ENCODE peak calls at places on chromosomes 13 and 19, in seven cellular contexts. One of them, this sample, is unnamed.

GRCh38 chr13:65677906-65678305 is 1552.2 kb downstream of the PCDH9 start:
- DNase-seq in breast epithelium: no peak
- DNase-seq in tibial nerve: no peak
- DNase-seq in body of pancreas: no peak
- DNase-seq in heart left ventricle: no peak
- DNase-seq in HepG2: no peak
- DNase-seq in ovary: no peak
- DNase-seq in this sample: no peak

GRCh38 chr13:53090507-53090906 is 61.9 kb downstream of the OLFM4 start:
- DNase-seq in breast epithelium: no peak
- DNase-seq in tibial nerve: no peak
- DNase-seq in body of pancreas: no peak
- DNase-seq in heart left ventricle: no peak
- DNase-seq in HepG2: no peak
- DNase-seq in ovary: no peak
- DNase-seq in this sample: no peak

GRCh38 chr13:76656496-76656895 is 229.7 kb downstream of the KCTD12 start:
- DNase-seq in breast epithelium: no peak
- DNase-seq in tibial nerve: no peak
- DNase-seq in body of pancreas: no peak
- DNase-seq in heart left ventricle: no peak
- DNase-seq in HepG2: no peak
- DNase-seq in ovary: no peak
- DNase-seq in this sample: no peak

GRCh38 chr13:112333756-112334543 is 42.2 kb upstream of the SPACA7 start:
- DNase-seq in breast epithelium: no peak
- DNase-seq in tibial nerve: no peak
- DNase-seq in body of pancreas: no peak
- DNase-seq in heart left ventricle: no peak
- DNase-seq in HepG2: no peak
- DNase-seq in ovary: no peak
- DNase-seq in this sample: no peak

GRCh38 chr19:49853852-49854849 is 3.2 kb downstream of the PTOV1 start:
- DNase-seq in breast epithelium: no peak
- DNase-seq in tibial nerve: no peak
- DNase-seq in body of pancreas: no peak
- DNase-seq in heart left ventricle: no peak
- DNase-seq in HepG2: no peak
- DNase-seq in ovary: no peak
- DNase-seq in this sample: no peak

GRCh38 chr19:18558202-18558555 is 509 bp downstream of the KXD1 start:
- DNase-seq in breast epithelium: no peak
- DNase-seq in tibial nerve: no peak
- DNase-seq in body of pancreas: no peak
- DNase-seq in heart left ventricle: no peak
- DNase-seq in HepG2: no peak
- DNase-seq in ovary: no peak
- DNase-seq in this sample: no peak

GRCh38 chr19:41302624-41303351 is 7.2 kb upstream of the CCDC97 start:
- DNase-seq in breast epithelium: no peak
- DNase-seq in tibial nerve: no peak
- DNase-seq in body of pancreas: no peak
- DNase-seq in heart left ventricle: no peak
- DNase-seq in HepG2: no peak
- DNase-seq in ovary: no peak
- DNase-seq in this sample: no peak

GRCh38 chr19:27679905-27680304 is 1533.0 kb downstream of the UQCRFS1 start:
- DNase-seq in breast epithelium: no peak
- DNase-seq in tibial nerve: no peak
- DNase-seq in body of pancreas: no peak
- DNase-seq in heart left ventricle: no peak
- DNase-seq in HepG2: no peak
- DNase-seq in ovary: no peak
- DNase-seq in this sample: no peak

GRCh38 chr19:46022431-46023310 is at the start of gene PGLYRP1:
- DNase-seq in breast epithelium: no peak
- DNase-seq in tibial nerve: no peak
- DNase-seq in body of pancreas: no peak
- DNase-seq in heart left ventricle: no peak
- DNase-seq in HepG2: no peak
- DNase-seq in ovary: no peak
- DNase-seq in this sample: no peak

GRCh38 chr19:18802354-18802753 is 11.2 kb upstream of the COMP start:
- DNase-seq in breast epithelium: no peak
- DNase-seq in tibial nerve: no peak
- DNase-seq in body of pancreas: no peak
- DNase-seq in heart left ventricle: no peak
- DNase-seq in HepG2: peak; percentile 50
- DNase-seq in ovary: no peak
- DNase-seq in this sample: no peak

GRCh38 chr19:52945652-52946321 is 16.9 kb downstream of the ZNF816 start:
- DNase-seq in breast epithelium: no peak
- DNase-seq in tibial nerve: no peak
- DNase-seq in body of pancreas: no peak
- DNase-seq in heart left ventricle: no peak
- DNase-seq in HepG2: no peak
- DNase-seq in ovary: no peak
- DNase-seq in this sample: no peak

GRCh38 chr13:113781571-113781970 is 22.5 kb downstream of the TMEM255B start:
- DNase-seq in breast epithelium: no peak
- DNase-seq in tibial nerve: no peak
- DNase-seq in body of pancreas: no peak
- DNase-seq in heart left ventricle: no peak
- DNase-seq in HepG2: no peak
- DNase-seq in ovary: no peak
- DNase-seq in this sample: no peak

GRCh38 chr19:28862238-28862637 is 350.7 kb downstream of the UQCRFS1 start:
- DNase-seq in breast epithelium: no peak
- DNase-seq in tibial nerve: no peak
- DNase-seq in body of pancreas: no peak
- DNase-seq in heart left ventricle: no peak
- DNase-seq in HepG2: no peak
- DNase-seq in ovary: no peak
- DNase-seq in this sample: no peak

GRCh38 chr13:111623743-111624505 is 303.5 kb downstream of the TEX29 start:
- DNase-seq in breast epithelium: no peak
- DNase-seq in tibial nerve: no peak
- DNase-seq in body of pancreas: no peak
- DNase-seq in heart left ventricle: no peak
- DNase-seq in HepG2: no peak
- DNase-seq in ovary: no peak
- DNase-seq in this sample: no peak

GRCh38 chr19:10712754-10713153 is 5.1 kb upstream of the DNM2 start:
- DNase-seq in breast epithelium: no peak
- DNase-seq in tibial nerve: no peak
- DNase-seq in body of pancreas: no peak
- DNase-seq in heart left ventricle: no peak
- DNase-seq in HepG2: no peak
- DNase-seq in ovary: no peak
- DNase-seq in this sample: no peak

GRCh38 chr19:48741222-48741999 is 1.0 kb upstream of the RASIP1 start:
- DNase-seq in breast epithelium: no peak
- DNase-seq in tibial nerve: no peak
- DNase-seq in body of pancreas: peak; percentile 65
- DNase-seq in heart left ventricle: peak; percentile 65
- DNase-seq in HepG2: no peak
- DNase-seq in ovary: peak; percentile 60
- DNase-seq in this sample: peak; percentile 60

GRCh38 chr13:44930907-44931676 is 58.2 kb downstream of the NUFIP1 start:
- DNase-seq in breast epithelium: no peak
- DNase-seq in tibial nerve: no peak
- DNase-seq in body of pancreas: no peak
- DNase-seq in heart left ventricle: no peak
- DNase-seq in HepG2: no peak
- DNase-seq in ovary: no peak
- DNase-seq in this sample: no peak

GRCh38 chr13:44927953-44928352 is 61.3 kb downstream of the NUFIP1 start:
- DNase-seq in breast epithelium: no peak
- DNase-seq in tibial nerve: no peak
- DNase-seq in body of pancreas: no peak
- DNase-seq in heart left ventricle: no peak
- DNase-seq in HepG2: no peak
- DNase-seq in ovary: no peak
- DNase-seq in this sample: no peak

GRCh38 chr13:44932171-44932849 is 57.0 kb downstream of the NUFIP1 start:
- DNase-seq in breast epithelium: no peak
- DNase-seq in tibial nerve: no peak
- DNase-seq in body of pancreas: no peak
- DNase-seq in heart left ventricle: no peak
- DNase-seq in HepG2: no peak
- DNase-seq in ovary: no peak
- DNase-seq in this sample: no peak

GRCh38 chr13:44930280-44930679 is 59.0 kb downstream of the NUFIP1 start:
- DNase-seq in breast epithelium: no peak
- DNase-seq in tibial nerve: no peak
- DNase-seq in body of pancreas: no peak
- DNase-seq in heart left ventricle: no peak
- DNase-seq in HepG2: no peak
- DNase-seq in ovary: no peak
- DNase-seq in this sample: no peak

GRCh38 chr13:44929691-44930090 is 59.6 kb downstream of the NUFIP1 start:
- DNase-seq in breast epithelium: no peak
- DNase-seq in tibial nerve: no peak
- DNase-seq in body of pancreas: no peak
- DNase-seq in heart left ventricle: no peak
- DNase-seq in HepG2: no peak
- DNase-seq in ovary: no peak
- DNase-seq in this sample: no peak
- H3K4me1 ChIP-seq in breast epithelium: no peaks in the 10 kb centered on the region
- H3K4me1 ChIP-seq in tibial nerve: no peaks in the 10 kb centered on the region
- H3K4me1 ChIP-seq in body of pancreas: no peaks in the 10 kb centered on the region
- H3K4me1 ChIP-seq in heart left ventricle: peaks cover 40% of the 10 kb centered on the region
- H3K4me1 ChIP-seq in HepG2: no peaks in the 10 kb centered on the region
- H3K4me1 ChIP-seq in ovary: peaks cover 4% of the 10 kb centered on the region
- H3K4me1 ChIP-seq in this sample: no peaks in the 10 kb centered on the region

GRCh38 chr19:17292301-17293074 is 10.7 kb downstream of the ABHD8 start:
- DNase-seq in breast epithelium: no peak
- DNase-seq in tibial nerve: peak; percentile 48
- DNase-seq in body of pancreas: no peak
- DNase-seq in heart left ventricle: peak; percentile 74
- DNase-seq in HepG2: peak; percentile 51
- DNase-seq in ovary: peak; percentile 86
- DNase-seq in this sample: peak; percentile 66
- TF ChIP-seq POLR2A in breast epithelium: no peak
- TF ChIP-seq POLR2A in tibial nerve: no peak
- TF ChIP-seq POLR2A in body of pancreas: peak; percentile 23
- TF ChIP-seq POLR2A in heart left ventricle: no peak
- TF ChIP-seq POLR2A in HepG2: no peak
- TF ChIP-seq POLR2A in ovary: no peak
- TF ChIP-seq POLR2A in this sample: no peak

DNA sequence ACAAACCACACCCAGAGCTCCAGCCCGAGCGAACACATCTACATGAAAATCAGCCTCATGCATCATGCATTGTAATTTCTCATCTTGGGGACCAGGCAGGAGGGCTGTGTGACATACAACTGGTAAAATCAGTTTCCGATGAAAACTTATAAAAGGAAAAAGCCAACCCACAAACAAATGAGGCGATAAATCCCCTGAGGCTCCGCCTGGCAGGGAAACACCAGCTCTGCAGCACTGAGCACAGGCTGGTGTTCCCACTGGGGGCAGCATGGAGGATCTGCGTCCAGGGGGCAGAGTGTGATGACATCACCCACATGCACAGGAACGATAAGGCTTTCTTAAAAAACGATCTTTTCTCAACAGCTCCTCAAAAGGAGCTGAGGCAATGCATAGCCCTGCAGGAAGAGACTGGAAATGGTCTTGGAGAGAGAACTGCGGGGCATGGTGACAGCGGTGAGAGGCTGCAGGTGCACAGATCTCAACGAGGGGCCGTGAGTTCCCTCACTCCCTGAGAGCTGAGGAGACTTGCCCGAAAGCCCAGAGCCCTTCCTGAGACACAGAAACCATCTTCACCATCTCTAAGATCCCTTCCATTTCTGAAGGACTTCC is 24.6 kb downstream of the SH3GL1 start:
- DNase-seq in breast epithelium: no peak
- DNase-seq in tibial nerve: no peak
- DNase-seq in body of pancreas: peak; percentile 44
- DNase-seq in heart left ventricle: peak; percentile 36
- DNase-seq in HepG2: peak; percentile 51
- DNase-seq in ovary: peak; percentile 46
- DNase-seq in this sample: peak; percentile 54
- H3K4me1 ChIP-seq in breast epithelium: peaks cover 77% of the 10 kb centered on the region
- H3K4me1 ChIP-seq in tibial nerve: peaks cover 88% of the 10 kb centered on the region
- H3K4me1 ChIP-seq in body of pancreas: peaks cover 97% of the 10 kb centered on the region
- H3K4me1 ChIP-seq in heart left ventricle: peaks cover 96% of the 10 kb centered on the region
- H3K4me1 ChIP-seq in HepG2: peaks cover 42% of the 10 kb centered on the region
- H3K4me1 ChIP-seq in ovary: peaks cover 44% of the 10 kb centered on the region
- H3K4me1 ChIP-seq in this sample: peaks cover 22% of the 10 kb centered on the region

DNA sequence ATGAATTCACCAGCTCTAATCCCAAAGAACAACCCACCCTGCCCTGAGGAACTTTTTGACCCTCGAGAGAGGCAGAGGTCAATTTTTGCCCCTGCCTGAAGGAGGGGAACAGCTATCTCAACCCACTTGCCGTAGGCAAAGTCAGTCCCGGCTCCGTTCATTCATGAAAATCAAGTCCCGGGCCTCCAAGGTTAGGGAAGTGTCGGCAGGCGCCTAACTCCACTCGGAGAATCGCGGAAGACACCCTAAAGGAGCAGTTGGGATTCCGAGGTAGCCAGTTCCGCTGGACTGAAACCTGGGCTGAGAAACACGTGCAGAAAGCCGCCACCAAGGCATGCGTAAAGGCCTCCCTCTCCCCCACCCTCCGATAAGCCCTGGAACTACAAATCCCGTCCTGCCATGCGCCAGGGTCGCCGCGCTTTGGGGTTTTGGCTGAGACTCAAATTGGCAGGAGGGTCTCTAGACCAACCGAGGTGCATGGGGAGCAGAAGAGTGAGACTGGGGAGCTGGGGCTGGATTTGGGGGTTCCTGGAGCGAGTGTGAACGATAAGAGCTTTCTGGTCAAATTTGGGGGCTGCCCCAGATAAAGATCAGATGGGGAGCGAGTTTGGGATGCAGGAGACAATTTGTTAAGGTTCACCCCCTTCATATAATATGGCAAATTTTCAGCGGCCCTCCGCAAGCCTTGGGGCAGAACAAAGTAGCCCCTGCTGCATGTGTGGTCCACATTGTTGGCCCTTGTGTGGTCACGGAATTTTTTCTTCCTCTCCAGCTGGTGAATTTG is at the start of gene TNPO2:
- DNase-seq in breast epithelium: no peak
- DNase-seq in tibial nerve: no peak
- DNase-seq in body of pancreas: peak; percentile 54
- DNase-seq in heart left ventricle: peak; percentile 44
- DNase-seq in HepG2: peak; percentile 71
- DNase-seq in ovary: peak; percentile 71
- DNase-seq in this sample: peak; percentile 55
- TF ChIP-seq POLR2A in breast epithelium: no peak
- TF ChIP-seq POLR2A in tibial nerve: no peak
- TF ChIP-seq POLR2A in body of pancreas: no peak
- TF ChIP-seq POLR2A in heart left ventricle: no peak
- TF ChIP-seq POLR2A in HepG2: peak; percentile 75
- TF ChIP-seq POLR2A in ovary: no peak
- TF ChIP-seq POLR2A in this sample: no peak

GRCh38 chr19:15284896-15285295 is 47.4 kb downstream of the BRD4 start:
- DNase-seq in breast epithelium: no peak
- DNase-seq in tibial nerve: no peak
- DNase-seq in body of pancreas: no peak
- DNase-seq in heart left ventricle: no peak
- DNase-seq in HepG2: no peak
- DNase-seq in ovary: no peak
- DNase-seq in this sample: no peak
- H3K4me1 ChIP-seq in breast epithelium: peaks cover 49% of the 10 kb centered on the region
- H3K4me1 ChIP-seq in tibial nerve: peaks cover 100% of the 10 kb centered on the region
- H3K4me1 ChIP-seq in body of pancreas: peaks cover 91% of the 10 kb centered on the region
- H3K4me1 ChIP-seq in heart left ventricle: peaks cover 100% of the 10 kb centered on the region
- H3K4me1 ChIP-seq in HepG2: peaks cover 97% of the 10 kb centered on the region
- H3K4me1 ChIP-seq in ovary: peaks cover 64% of the 10 kb centered on the region
- H3K4me1 ChIP-seq in this sample: peaks cover 40% of the 10 kb centered on the region

This sample was measured in uterus.